ENCODE peak calls at places on chromosomes 4 and X, in seven cellular contexts. K is gastroesophageal sphincter; X is left lung; O is T-cell; Y is activated CD8-positive, alpha-beta T cell treated with anti-CD3 and anti-CD28 coated beads for 36 hours; D is K562; U is Right ventricle myocardium inferior. C is an unnamed sample.

GRCh38 chrX:110418857-110419249 is 60.2 kb downstream of the RTL9 start:
- ATAC-seq in Y (no peak), X (peak), O (no peak), U (no peak), K (no peak), D (peak), C (no peak)

GRCh38 chr4:110085131-110085530 is 113.3 kb downstream of the ELOVL6 start:
- ATAC-seq in Y (no peak), X (peak), O (peak), U (no peak), K (no peak), D (peak), C (no peak)

GRCh38 chrX:151754042-151754419 is 19.5 kb downstream of the CNGA2 start:
- ATAC-seq in D (no peak), Y (no peak), K (no peak), O (no peak), U (no peak), X (peak), C (peak)

GRCh38 chrX:41308884-41309655 is 24.9 kb upstream of the DDX3X start:
- ATAC-seq in X (peak), O (no peak), K (no peak), U (no peak), D (no peak), Y (no peak), C (peak)

GRCh38 chrX:131745942-131746489 is 202.1 kb downstream of the OR13H1 start:
- ATAC-seq in O (no peak), Y (no peak), U (no peak), K (no peak), X (no peak), D (peak), C (peak)

GRCh38 chrX:122078079-122078478 is 1030.7 kb downstream of the GLUD2 start:
- ATAC-seq in D (no peak), O (no peak), K (no peak), Y (no peak), X (no peak), U (no peak), C (no peak)

GRCh38 chr4:124262211-124263179 is 450.0 kb downstream of the ANKRD50 start:
- ATAC-seq in Y (peak), X (peak), O (peak), D (peak), K (peak), U (peak), C (peak)

GRCh38 chrX:17376381-17377046 is 1.5 kb downstream of the NHS start:
- ATAC-seq in O (no peak), U (no peak), X (no peak), K (no peak), Y (peak), D (no peak), C (peak)

GRCh38 chr4:111066001-111066400 is 443.1 kb upstream of the PITX2 start:
- ATAC-seq in O (no peak), D (no peak), K (no peak), U (no peak), X (no peak), Y (no peak), C (no peak)

GRCh38 chrX:74490249-74490648 is 69.0 kb downstream of the SLC16A2 start:
- ATAC-seq in U (no peak), X (no peak), K (no peak), D (no peak), O (no peak), Y (no peak), C (no peak)

GRCh38 chr4:159484049-159484448 is 381.2 kb downstream of the RAPGEF2 start:
- ATAC-seq in X (no peak), U (no peak), K (no peak), D (no peak), O (no peak), Y (no peak), C (no peak)

GRCh38 chrX:15674514-15674898 is 9.9 kb upstream of the CLTRN start:
- ATAC-seq in K (peak), O (peak), U (peak), X (peak), D (peak), Y (no peak), C (no peak)

C was measured in SK-N-SH treated with all-trans-retinoic acid at 6 μM for 48 hours.